ENCODE peak calls at places on chromosome 17, in six cellular contexts. One of them, this sample, is unnamed.

GRCh38 chr17:78875738-78876597 is 27.0 kb downstream of the CEP295NL start:
- DNase-seq in RPMI7951: peak
- DNase-seq in Calu3: no peak
- DNase-seq in frontal cortex: no peak
- DNase-seq in upper lobe of right lung: no peak
- DNase-seq in AG09309: no peak
- DNase-seq in this sample: no peak

GRCh38 chr17:79617740-79618382 is 7.0 kb upstream of the RBFOX3 start:
- DNase-seq in RPMI7951: no peak
- DNase-seq in Calu3: no peak
- DNase-seq in frontal cortex: no peak
- DNase-seq in upper lobe of right lung: peak
- DNase-seq in AG09309: no peak
- DNase-seq in this sample: no peak

GRCh38 chr17:32673964-32674363 is 187.2 kb downstream of the CDK5R1 start:
- DNase-seq in RPMI7951: no peak
- DNase-seq in Calu3: no peak
- DNase-seq in frontal cortex: no peak
- DNase-seq in upper lobe of right lung: no peak
- DNase-seq in AG09309: no peak
- DNase-seq in this sample: no peak

GRCh38 chr17:16820161-16820877 is 130.3 kb downstream of the CCDC144A start:
- DNase-seq in RPMI7951: no peak
- DNase-seq in Calu3: peak
- DNase-seq in frontal cortex: no peak
- DNase-seq in upper lobe of right lung: no peak
- DNase-seq in AG09309: no peak
- DNase-seq in this sample: no peak

GRCh38 chr17:71409137-71409536 is 711.7 kb upstream of the SOX9 start:
- DNase-seq in RPMI7951: no peak
- DNase-seq in Calu3: no peak
- DNase-seq in frontal cortex: no peak
- DNase-seq in upper lobe of right lung: no peak
- DNase-seq in AG09309: no peak
- DNase-seq in this sample: no peak

GRCh38 chr17:29740017-29740416 is 117.3 kb upstream of the CORO6 start:
- DNase-seq in RPMI7951: no peak
- DNase-seq in Calu3: no peak
- DNase-seq in frontal cortex: no peak
- DNase-seq in upper lobe of right lung: no peak
- DNase-seq in AG09309: no peak
- DNase-seq in this sample: no peak

GRCh38 chr17:78575899-78576298 is 1.3 kb downstream of the DNAH17 start:
- DNase-seq in RPMI7951: no peak
- DNase-seq in Calu3: no peak
- DNase-seq in frontal cortex: no peak
- DNase-seq in upper lobe of right lung: no peak
- DNase-seq in AG09309: no peak
- DNase-seq in this sample: no peak

GRCh38 chr17:70161519-70161918 is 7.8 kb upstream of the KCNJ2 start:
- DNase-seq in RPMI7951: no peak
- DNase-seq in Calu3: no peak
- DNase-seq in frontal cortex: no peak
- DNase-seq in upper lobe of right lung: no peak
- DNase-seq in AG09309: no peak
- DNase-seq in this sample: no peak

GRCh38 chr17:33200116-33200515 is 93.0 kb downstream of the ASIC2 start:
- DNase-seq in RPMI7951: no peak
- DNase-seq in Calu3: no peak
- DNase-seq in frontal cortex: no peak
- DNase-seq in upper lobe of right lung: no peak
- DNase-seq in AG09309: no peak
- DNase-seq in this sample: no peak

GRCh38 chr17:79825580-79825921 is 13.7 kb downstream of the CBX4 start:
- DNase-seq in RPMI7951: no peak
- DNase-seq in Calu3: no peak
- DNase-seq in frontal cortex: no peak
- DNase-seq in upper lobe of right lung: no peak
- DNase-seq in AG09309: no peak
- DNase-seq in this sample: no peak

GRCh38 chr17:1720856-1721386 is 3.6 kb upstream of the WDR81 start:
- DNase-seq in RPMI7951: peak
- DNase-seq in Calu3: peak
- DNase-seq in frontal cortex: no peak
- DNase-seq in upper lobe of right lung: peak
- DNase-seq in AG09309: no peak
- DNase-seq in this sample: no peak

GRCh38 chr17:76385892-76386786 is 1.7 kb downstream of the SPHK1 start:
- DNase-seq in RPMI7951: peak
- DNase-seq in Calu3: peak
- DNase-seq in frontal cortex: peak
- DNase-seq in upper lobe of right lung: peak
- DNase-seq in AG09309: no peak
- DNase-seq in this sample: peak

GRCh38 chr17:68455756-68456528 is 1.4 kb downstream of the WIPI1 start:
- DNase-seq in RPMI7951: peak
- DNase-seq in Calu3: peak
- DNase-seq in frontal cortex: no peak
- DNase-seq in upper lobe of right lung: no peak
- DNase-seq in AG09309: peak
- DNase-seq in this sample: no peak

GRCh38 chr17:82668631-82669099 is 20.4 kb upstream of the WDR45B start:
- DNase-seq in RPMI7951: peak
- DNase-seq in Calu3: peak
- DNase-seq in frontal cortex: peak
- DNase-seq in upper lobe of right lung: peak
- DNase-seq in AG09309: no peak
- DNase-seq in this sample: no peak

GRCh38 chr17:72734611-72735010 is 357.9 kb downstream of the SLC39A11 start:
- DNase-seq in RPMI7951: no peak
- DNase-seq in Calu3: no peak
- DNase-seq in frontal cortex: no peak
- DNase-seq in upper lobe of right lung: no peak
- DNase-seq in AG09309: no peak
- DNase-seq in this sample: no peak

GRCh38 chr17:15377200-15377599 is 35.8 kb upstream of the TEKT3 start:
- DNase-seq in RPMI7951: peak
- DNase-seq in Calu3: peak
- DNase-seq in frontal cortex: no peak
- DNase-seq in upper lobe of right lung: no peak
- DNase-seq in AG09309: peak
- DNase-seq in this sample: no peak

GRCh38 chr17:79612468-79613194 is 1.8 kb upstream of the RBFOX3 start:
- DNase-seq in RPMI7951: peak
- DNase-seq in Calu3: peak
- DNase-seq in frontal cortex: no peak
- DNase-seq in upper lobe of right lung: peak
- DNase-seq in AG09309: no peak
- DNase-seq in this sample: no peak

GRCh38 chr17:7882068-7882467 is 6.5 kb upstream of the CHD3 start:
- DNase-seq in RPMI7951: no peak
- DNase-seq in Calu3: no peak
- DNase-seq in frontal cortex: no peak
- DNase-seq in upper lobe of right lung: no peak
- DNase-seq in AG09309: no peak
- DNase-seq in this sample: no peak

GRCh38 chr17:80379348-80379747 is 35.6 kb upstream of the ENDOV start:
- DNase-seq in RPMI7951: no peak
- DNase-seq in Calu3: no peak
- DNase-seq in frontal cortex: no peak
- DNase-seq in upper lobe of right lung: no peak
- DNase-seq in AG09309: no peak
- DNase-seq in this sample: no peak

GRCh38 chr17:65013613-65014391 is 42.7 kb downstream of the GNA13 start:
- DNase-seq in RPMI7951: peak
- DNase-seq in Calu3: no peak
- DNase-seq in frontal cortex: no peak
- DNase-seq in upper lobe of right lung: no peak
- DNase-seq in AG09309: peak
- DNase-seq in this sample: no peak

GRCh38 chr17:45129426-45129939 is 2.8 kb downstream of the PLCD3 start:
- DNase-seq in RPMI7951: no peak
- DNase-seq in Calu3: no peak
- DNase-seq in frontal cortex: no peak
- DNase-seq in upper lobe of right lung: no peak
- DNase-seq in AG09309: no peak
- DNase-seq in this sample: peak

GRCh38 chr17:37512442-37513070 is 22.9 kb downstream of the DUSP14 start:
- DNase-seq in RPMI7951: no peak
- DNase-seq in Calu3: no peak
- DNase-seq in frontal cortex: no peak
- DNase-seq in upper lobe of right lung: no peak
- DNase-seq in AG09309: no peak
- DNase-seq in this sample: no peak

GRCh38 chr17:61689610-61690180 is 98.7 kb upstream of the NACA2 start:
- DNase-seq in RPMI7951: peak
- DNase-seq in Calu3: no peak
- DNase-seq in frontal cortex: no peak
- DNase-seq in upper lobe of right lung: no peak
- DNase-seq in AG09309: no peak
- DNase-seq in this sample: no peak

GRCh38 chr17:41973457-41973856 is 6.9 kb downstream of the CNP start:
- DNase-seq in RPMI7951: no peak
- DNase-seq in Calu3: no peak
- DNase-seq in frontal cortex: no peak
- DNase-seq in upper lobe of right lung: no peak
- DNase-seq in AG09309: no peak
- DNase-seq in this sample: no peak

GRCh38 chr17:47009759-47010594 is 30.9 kb upstream of the RPRML start:
- DNase-seq in RPMI7951: peak
- DNase-seq in Calu3: no peak
- DNase-seq in frontal cortex: no peak
- DNase-seq in upper lobe of right lung: no peak
- DNase-seq in AG09309: no peak
- DNase-seq in this sample: no peak

GRCh38 chr17:4165301-4166010 is 22.5 kb downstream of the CYB5D2 start:
- DNase-seq in RPMI7951: no peak
- DNase-seq in Calu3: no peak
- DNase-seq in frontal cortex: no peak
- DNase-seq in upper lobe of right lung: no peak
- DNase-seq in AG09309: no peak
- DNase-seq in this sample: no peak

GRCh38 chr17:56939869-56940484 is 20.9 kb downstream of the COIL start:
- DNase-seq in RPMI7951: peak
- DNase-seq in Calu3: no peak
- DNase-seq in frontal cortex: peak
- DNase-seq in upper lobe of right lung: no peak
- DNase-seq in AG09309: peak
- DNase-seq in this sample: peak

GRCh38 chr17:46879101-46879500 is 27.7 kb downstream of the WNT9B start:
- DNase-seq in RPMI7951: no peak
- DNase-seq in Calu3: no peak
- DNase-seq in frontal cortex: no peak
- DNase-seq in upper lobe of right lung: no peak
- DNase-seq in AG09309: no peak
- DNase-seq in this sample: no peak

GRCh38 chr17:1256699-1257098 is 13.5 kb upstream of the BHLHA9 start:
- DNase-seq in RPMI7951: no peak
- DNase-seq in Calu3: no peak
- DNase-seq in frontal cortex: no peak
- DNase-seq in upper lobe of right lung: no peak
- DNase-seq in AG09309: no peak
- DNase-seq in this sample: no peak

GRCh38 chr17:8146381-8147140 is 5.6 kb downstream of the PER1 start:
- DNase-seq in RPMI7951: no peak
- DNase-seq in Calu3: no peak
- DNase-seq in frontal cortex: no peak
- DNase-seq in upper lobe of right lung: peak
- DNase-seq in AG09309: no peak
- DNase-seq in this sample: no peak

GRCh38 chr17:66952031-66952524 is 12.4 kb upstream of the CACNG4 start:
- DNase-seq in RPMI7951: peak
- DNase-seq in Calu3: peak
- DNase-seq in frontal cortex: no peak
- DNase-seq in upper lobe of right lung: peak
- DNase-seq in AG09309: peak
- DNase-seq in this sample: no peak

GRCh38 chr17:40945414-40945813 is 8.0 kb upstream of the KRT23 start:
- DNase-seq in RPMI7951: no peak
- DNase-seq in Calu3: no peak
- DNase-seq in frontal cortex: no peak
- DNase-seq in upper lobe of right lung: no peak
- DNase-seq in AG09309: no peak
- DNase-seq in this sample: no peak